ENCODE peak calls at places on chromosomes 11 and 22, in six cellular contexts. Z is NB4, A is A549, V is endothelial cell of umbilical vein, Q is GM12878, D is K562. Y is an unnamed sample.

GRCh38 chr11:74650498-74650897 is 58.1 kb downstream of the POLD3 start:
- DNase-seq in Z (no peak), A (no peak), V (no peak), Q (no peak), D (no peak), Y (no peak)

GRCh38 chr11:45832835-45833446 is 14.3 kb upstream of the CRY2 start:
- DNase-seq in Z (no peak), A (no peak), V (no peak), Q (no peak), D (no peak), Y (no peak)

GRCh38 chr11:46064221-46064620 is 57.0 kb downstream of the PHF21A start:
- DNase-seq in Z (no peak), A (no peak), V (no peak), Q (no peak), D (no peak), Y (no peak)

GRCh38 chr11:134272381-134273316 is 3.5 kb upstream of the GLB1L3 start:
- DNase-seq in Z (no peak), A (no peak), V (no peak), Q (no peak), D (peak), Y (peak)

GRCh38 chr11:73461844-73462435 is 85.7 kb downstream of the RELT start:
- DNase-seq in Z (peak), A (no peak), V (no peak), Q (peak), D (no peak), Y (no peak)

GRCh38 chr11:12810497-12810896 is 136.3 kb downstream of the TEAD1 start:
- DNase-seq in Z (no peak), A (no peak), V (no peak), Q (no peak), D (peak), Y (no peak)

GRCh38 chr11:129590030-129590752 is 214.5 kb downstream of the BARX2 start:
- DNase-seq in Z (no peak), A (no peak), V (no peak), Q (no peak), D (no peak), Y (no peak)

GRCh38 chr22:24208012-24208749 is 26.9 kb downstream of the SUSD2 start:
- DNase-seq in Z (peak), A (peak), V (peak), Q (no peak), D (no peak), Y (peak)

GRCh38 chr11:9990221-9990973 is 303.6 kb downstream of the SBF2 start:
- DNase-seq in Z (peak), A (no peak), V (peak), Q (no peak), D (no peak), Y (peak)

GRCh38 chr11:43579171-43579918 is 101.2 kb upstream of the HSD17B12 start:
- DNase-seq in Z (peak), A (peak), V (peak), Q (no peak), D (peak), Y (no peak)

GRCh38 chr22:27990879-27991278 is 71.8 kb upstream of the PITPNB start:
- DNase-seq in Z (peak), A (peak), V (peak), Q (no peak), D (peak), Y (peak)

GRCh38 chr11:117932987-117933386 is 3.8 kb upstream of the TMPRSS13 start:
- DNase-seq in Z (no peak), A (no peak), V (no peak), Q (no peak), D (no peak), Y (no peak)

GRCh38 chr22:20267441-20268288 is 453 bp downstream of the RTN4R start:
- DNase-seq in Z (peak), A (peak), V (no peak), Q (no peak), D (peak), Y (no peak)

GRCh38 chr11:36239636-36240035 is 49.6 kb downstream of the COMMD9 start:
- DNase-seq in Z (no peak), A (no peak), V (no peak), Q (no peak), D (no peak), Y (no peak)

GRCh38 chr11:33552756-33553155 is 147.9 kb downstream of the C11orf91 start:
- DNase-seq in Z (no peak), A (no peak), V (peak), Q (no peak), D (no peak), Y (no peak)
- TF ChIP-seq MYC in Z (no peak), A (no peak), V (no peak), Q (no peak), D (no peak), Y (no peak)

GRCh38 chr11:63769044-63769718 is 606 bp upstream of the ZFTA start:
- DNase-seq in Z (peak), A (no peak), V (peak), Q (no peak), D (peak), Y (no peak)
- TF ChIP-seq MYC in Z (no peak), A (no peak), V (no peak), Q (no peak), D (no peak), Y (no peak)

DNA sequence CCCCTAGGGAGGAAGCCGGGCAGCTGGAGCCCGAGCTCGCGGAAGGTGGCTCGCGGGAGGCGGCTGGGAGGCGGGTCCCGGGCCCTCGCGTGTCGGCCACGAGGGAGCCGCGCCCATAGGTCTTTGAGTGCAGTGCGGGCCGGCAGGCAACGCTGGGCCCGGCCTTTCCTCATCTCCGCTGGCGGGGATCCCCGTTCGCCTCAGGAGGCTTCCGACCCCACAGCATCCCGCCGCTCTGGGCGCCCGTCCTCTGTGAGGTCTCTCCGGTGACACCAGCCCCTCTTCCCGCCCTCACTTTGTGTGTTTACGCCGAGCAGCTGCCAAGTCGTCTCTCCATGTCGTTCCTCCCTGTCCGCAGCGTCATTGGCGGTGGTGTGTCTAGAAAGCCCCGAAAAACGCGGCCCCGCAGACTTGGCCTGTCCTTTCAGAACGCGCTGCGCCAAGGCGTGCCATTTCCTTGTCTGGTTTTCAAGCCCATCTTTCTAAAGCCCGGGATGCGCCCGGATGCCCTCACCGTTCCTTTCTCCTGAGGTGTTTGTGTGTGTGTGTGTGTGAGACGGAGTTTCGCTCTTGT is 422 bp downstream of the MOV10L1 start:
- DNase-seq in Z (no peak), A (no peak), V (no peak), Q (no peak), D (no peak), Y (no peak)
- TF ChIP-seq MYC in Z (no peak), A (no peak), V (no peak), Q (no peak), D (no peak), Y (no peak)

DNA sequence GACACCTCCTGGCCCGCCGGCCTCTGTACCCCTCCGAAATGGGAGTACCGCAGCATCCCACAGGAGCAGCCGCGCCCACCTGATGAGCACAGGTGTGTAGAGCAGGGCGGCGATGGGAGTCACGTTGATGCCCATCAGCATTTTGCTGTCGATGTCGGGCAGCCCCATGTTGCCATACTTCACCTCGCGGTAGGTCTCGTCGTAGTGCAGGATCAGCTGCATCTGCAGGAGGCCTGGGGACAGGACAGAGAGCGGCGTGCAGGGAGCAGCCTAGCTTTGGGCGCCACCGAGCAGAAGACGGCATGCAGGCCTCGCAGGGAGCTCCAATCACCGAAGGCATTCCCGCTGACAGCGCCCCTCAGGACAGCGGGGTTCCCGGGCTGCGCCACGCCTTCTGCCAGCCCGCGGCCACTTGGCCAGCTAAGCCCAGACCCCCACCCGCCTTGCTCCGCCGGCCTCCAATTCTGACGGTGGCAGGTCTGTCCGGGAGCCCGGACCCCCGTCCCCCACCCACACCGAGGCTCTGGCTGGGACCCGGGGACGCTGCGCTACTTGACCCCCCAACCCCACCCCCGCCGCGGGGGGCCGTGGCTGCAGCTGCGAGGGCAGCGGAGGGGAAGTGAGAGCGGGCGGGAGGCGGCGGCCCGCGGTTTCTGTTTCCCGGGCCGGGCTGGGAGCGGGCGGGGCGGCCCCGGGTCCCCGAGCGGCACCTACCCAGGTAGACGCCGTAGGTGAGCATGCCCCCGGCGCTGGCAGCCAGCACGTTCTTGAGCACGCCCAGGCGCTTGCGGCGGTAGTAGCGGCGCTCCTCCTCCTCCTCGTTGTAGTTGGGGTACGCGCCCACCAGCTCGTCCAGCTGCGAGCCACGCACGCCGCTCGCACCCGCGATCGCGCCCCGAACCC is 703 bp downstream of the UNC93B1 start:
- DNase-seq in Z (peak), A (no peak), V (no peak), Q (no peak), D (peak), Y (no peak)
- TF ChIP-seq MYC in Z (peak), A (no peak), V (no peak), Q (peak), D (no peak), Y (no peak)

GRCh38 chr22:45511847-45512261 is 9.2 kb downstream of the FBLN1 start:
- DNase-seq in Z (no peak), A (no peak), V (no peak), Q (no peak), D (no peak), Y (no peak)
- TF ChIP-seq MYC in Z (no peak), A (no peak), V (no peak), Q (no peak), D (no peak), Y (no peak)

Y was measured in HepG2.